ENCODE peak calls at places on chromosomes 6 and 20, in six cellular contexts. One of them, this sample, is unnamed.

GRCh38 chr20:46220808-46221207 is 87.5 kb downstream of the CDH22 start:
- DNase-seq in stomach: no peak
- DNase-seq in choroid plexus epithelial cell: no peak
- DNase-seq in sigmoid colon: no peak
- DNase-seq in transverse colon: no peak
- DNase-seq in colonic mucosa: no peak
- DNase-seq in this sample: no peak

GRCh38 chr20:3648941-3649340 is 14.3 kb downstream of the GFRA4 start:
- DNase-seq in transverse colon: no peak
- DNase-seq in stomach: no peak
- DNase-seq in sigmoid colon: no peak
- DNase-seq in colonic mucosa: no peak
- DNase-seq in choroid plexus epithelial cell: no peak
- DNase-seq in this sample: no peak

GRCh38 chr20:6744805-6745204 is 22.7 kb upstream of the BMP2 start:
- DNase-seq in transverse colon: no peak
- DNase-seq in sigmoid colon: no peak
- DNase-seq in stomach: no peak
- DNase-seq in colonic mucosa: no peak
- DNase-seq in choroid plexus epithelial cell: peak
- DNase-seq in this sample: peak

GRCh38 chr6:7763896-7764295 is 38.0 kb downstream of the BMP6 start:
- DNase-seq in choroid plexus epithelial cell: no peak
- DNase-seq in sigmoid colon: no peak
- DNase-seq in stomach: no peak
- DNase-seq in transverse colon: no peak
- DNase-seq in colonic mucosa: no peak
- DNase-seq in this sample: no peak

GRCh38 chr6:49826743-49827406 is 39.5 kb downstream of the CRISP1 start:
- DNase-seq in colonic mucosa: no peak
- DNase-seq in choroid plexus epithelial cell: no peak
- DNase-seq in transverse colon: no peak
- DNase-seq in sigmoid colon: no peak
- DNase-seq in stomach: no peak
- DNase-seq in this sample: no peak

GRCh38 chr20:4875578-4876067 is 125.7 kb downstream of the SLC23A2 start:
- DNase-seq in stomach: no peak
- DNase-seq in sigmoid colon: no peak
- DNase-seq in colonic mucosa: no peak
- DNase-seq in choroid plexus epithelial cell: no peak
- DNase-seq in transverse colon: no peak
- DNase-seq in this sample: no peak

GRCh38 chr20:46552460-46553420 is 2.3 kb upstream of the OCSTAMP start:
- DNase-seq in colonic mucosa: no peak
- DNase-seq in stomach: no peak
- DNase-seq in sigmoid colon: no peak
- DNase-seq in choroid plexus epithelial cell: no peak
- DNase-seq in transverse colon: no peak
- DNase-seq in this sample: no peak

GRCh38 chr6:135722679-135723078 is 128.8 kb upstream of the PDE7B start:
- DNase-seq in colonic mucosa: no peak
- DNase-seq in choroid plexus epithelial cell: peak
- DNase-seq in transverse colon: no peak
- DNase-seq in sigmoid colon: no peak
- DNase-seq in stomach: peak
- DNase-seq in this sample: peak

GRCh38 chr6:108755257-108756240 is 92.7 kb upstream of the ARMC2 start:
- DNase-seq in transverse colon: no peak
- DNase-seq in choroid plexus epithelial cell: peak
- DNase-seq in sigmoid colon: no peak
- DNase-seq in stomach: no peak
- DNase-seq in colonic mucosa: peak
- DNase-seq in this sample: no peak

GRCh38 chr6:38271081-38271480 is 368.6 kb downstream of the BTBD9 start:
- DNase-seq in choroid plexus epithelial cell: peak
- DNase-seq in sigmoid colon: no peak
- DNase-seq in transverse colon: no peak
- DNase-seq in colonic mucosa: no peak
- DNase-seq in stomach: no peak
- DNase-seq in this sample: peak

GRCh38 chr20:49199729-49200293 is 11.7 kb upstream of the STAU1 start:
- DNase-seq in sigmoid colon: peak
- DNase-seq in colonic mucosa: no peak
- DNase-seq in stomach: no peak
- DNase-seq in transverse colon: no peak
- DNase-seq in choroid plexus epithelial cell: no peak
- DNase-seq in this sample: no peak

GRCh38 chr6:111805511-111806181 is 67.6 kb downstream of the FYN start:
- DNase-seq in transverse colon: no peak
- DNase-seq in sigmoid colon: no peak
- DNase-seq in choroid plexus epithelial cell: peak
- DNase-seq in stomach: no peak
- DNase-seq in colonic mucosa: no peak
- DNase-seq in this sample: peak

GRCh38 chr20:8218861-8219260 is 86.8 kb downstream of the PLCB1 start:
- DNase-seq in sigmoid colon: no peak
- DNase-seq in transverse colon: no peak
- DNase-seq in colonic mucosa: no peak
- DNase-seq in stomach: no peak
- DNase-seq in choroid plexus epithelial cell: no peak
- DNase-seq in this sample: no peak

GRCh38 chr6:153108320-153108719 is 22.8 kb downstream of the RGS17 start:
- DNase-seq in transverse colon: no peak
- DNase-seq in sigmoid colon: no peak
- DNase-seq in colonic mucosa: no peak
- DNase-seq in choroid plexus epithelial cell: peak
- DNase-seq in stomach: no peak
- DNase-seq in this sample: peak

GRCh38 chr6:2524090-2524489 is 226.6 kb downstream of the MYLK4 start:
- DNase-seq in sigmoid colon: no peak
- DNase-seq in transverse colon: no peak
- DNase-seq in choroid plexus epithelial cell: no peak
- DNase-seq in stomach: no peak
- DNase-seq in colonic mucosa: no peak
- DNase-seq in this sample: no peak

GRCh38 chr20:54106162-54106561 is 35.8 kb upstream of the BCAS1 start:
- DNase-seq in transverse colon: no peak
- DNase-seq in sigmoid colon: no peak
- DNase-seq in choroid plexus epithelial cell: no peak
- DNase-seq in colonic mucosa: no peak
- DNase-seq in stomach: no peak
- DNase-seq in this sample: no peak

GRCh38 chr6:139369568-139370046 is 4.8 kb downstream of the CITED2 start:
- DNase-seq in transverse colon: no peak
- DNase-seq in choroid plexus epithelial cell: peak
- DNase-seq in stomach: no peak
- DNase-seq in sigmoid colon: no peak
- DNase-seq in colonic mucosa: no peak
- DNase-seq in this sample: peak

GRCh38 chr20:38063911-38064310 is 30.4 kb downstream of the RPRD1B start:
- DNase-seq in sigmoid colon: no peak
- DNase-seq in colonic mucosa: no peak
- DNase-seq in transverse colon: no peak
- DNase-seq in stomach: no peak
- DNase-seq in choroid plexus epithelial cell: no peak
- DNase-seq in this sample: no peak

GRCh38 chr6:128239146-128239545 is 281.3 kb downstream of the PTPRK start:
- DNase-seq in colonic mucosa: no peak
- DNase-seq in choroid plexus epithelial cell: peak
- DNase-seq in sigmoid colon: no peak
- DNase-seq in stomach: no peak
- DNase-seq in transverse colon: no peak
- DNase-seq in this sample: no peak

GRCh38 chr20:25987073-25987927 is 290.6 kb upstream of the ZNF337 start:
- DNase-seq in sigmoid colon: no peak
- DNase-seq in colonic mucosa: peak
- DNase-seq in transverse colon: peak
- DNase-seq in choroid plexus epithelial cell: peak
- DNase-seq in stomach: no peak
- DNase-seq in this sample: peak

GRCh38 chr6:160337991-160338390 is 10.2 kb upstream of the SLC22A3 start:
- DNase-seq in choroid plexus epithelial cell: peak
- DNase-seq in sigmoid colon: no peak
- DNase-seq in colonic mucosa: no peak
- DNase-seq in transverse colon: no peak
- DNase-seq in stomach: no peak
- DNase-seq in this sample: no peak

GRCh38 chr6:37582309-37582708 is 82.6 kb upstream of the CCDC167 start:
- DNase-seq in sigmoid colon: no peak
- DNase-seq in transverse colon: no peak
- DNase-seq in colonic mucosa: no peak
- DNase-seq in stomach: no peak
- DNase-seq in choroid plexus epithelial cell: no peak
- DNase-seq in this sample: no peak

GRCh38 chr6:165925474-165926156 is 242.0 kb downstream of the TBXT start:
- DNase-seq in transverse colon: no peak
- DNase-seq in choroid plexus epithelial cell: peak
- DNase-seq in stomach: no peak
- DNase-seq in sigmoid colon: no peak
- DNase-seq in colonic mucosa: no peak
- DNase-seq in this sample: peak

GRCh38 chr6:107803957-107804356 is 20.2 kb downstream of the SCML4 start:
- DNase-seq in colonic mucosa: no peak
- DNase-seq in transverse colon: no peak
- DNase-seq in sigmoid colon: no peak
- DNase-seq in stomach: no peak
- DNase-seq in choroid plexus epithelial cell: no peak
- DNase-seq in this sample: no peak

GRCh38 chr6:2665169-2666070 is 85.3 kb downstream of the MYLK4 start:
- DNase-seq in choroid plexus epithelial cell: peak
- DNase-seq in stomach: no peak
- DNase-seq in colonic mucosa: no peak
- DNase-seq in sigmoid colon: no peak
- DNase-seq in transverse colon: no peak
- DNase-seq in this sample: no peak

GRCh38 chr20:45341939-45342862 is 6.0 kb downstream of the SDC4 start:
- DNase-seq in colonic mucosa: peak
- DNase-seq in transverse colon: peak
- DNase-seq in sigmoid colon: peak
- DNase-seq in choroid plexus epithelial cell: peak
- DNase-seq in stomach: peak
- DNase-seq in this sample: peak

GRCh38 chr6:52089758-52090348 is 2.4 kb upstream of the PKHD1 start:
- DNase-seq in sigmoid colon: no peak
- DNase-seq in choroid plexus epithelial cell: no peak
- DNase-seq in stomach: no peak
- DNase-seq in transverse colon: no peak
- DNase-seq in colonic mucosa: no peak
- DNase-seq in this sample: no peak

DNA sequence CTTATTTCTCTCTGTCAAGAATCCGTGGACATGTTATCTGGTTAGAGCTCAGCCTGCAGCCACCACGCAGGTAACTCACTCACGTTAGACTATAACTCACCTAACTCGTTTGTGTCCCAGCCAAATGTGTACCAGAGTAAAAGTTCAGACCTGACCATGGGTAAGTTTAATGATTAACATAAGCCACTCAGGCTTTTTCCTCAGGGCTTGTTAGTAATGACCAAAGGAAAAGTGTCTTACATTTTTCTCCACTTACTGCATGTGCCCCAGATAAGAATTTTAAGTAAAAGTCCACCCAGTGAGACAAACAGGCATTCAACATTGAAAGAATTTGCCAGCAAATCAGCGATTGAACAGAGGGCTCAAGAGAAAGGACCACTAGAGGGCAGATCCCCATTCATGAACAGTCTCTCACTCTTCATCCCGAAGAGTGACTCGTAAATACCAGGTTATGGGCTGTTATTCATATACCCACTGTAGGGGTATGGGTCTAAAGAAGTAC is at the start of gene PKHD1:
- DNase-seq in choroid plexus epithelial cell: peak
- DNase-seq in colonic mucosa: peak
- DNase-seq in sigmoid colon: no peak
- DNase-seq in stomach: peak
- DNase-seq in transverse colon: peak
- DNase-seq in this sample: peak
- TF ChIP-seq CTCF in choroid plexus epithelial cell: peak
- TF ChIP-seq CTCF in colonic mucosa: peak
- TF ChIP-seq CTCF in sigmoid colon: no peak
- TF ChIP-seq CTCF in stomach: peak
- TF ChIP-seq CTCF in transverse colon: peak
- TF ChIP-seq CTCF in this sample: peak

GRCh38 chr20:21513881-21514540 is at the start of gene NKX2-2:
- DNase-seq in choroid plexus epithelial cell: no peak
- DNase-seq in transverse colon: no peak
- DNase-seq in stomach: no peak
- DNase-seq in sigmoid colon: no peak
- DNase-seq in colonic mucosa: no peak
- DNase-seq in this sample: no peak
- H3K4me3 ChIP-seq in choroid plexus epithelial cell: no peak
- H3K4me3 ChIP-seq in transverse colon: no peak
- H3K4me3 ChIP-seq in stomach: peak
- H3K4me3 ChIP-seq in sigmoid colon: peak
- H3K4me3 ChIP-seq in colonic mucosa: no peak
- H3K4me3 ChIP-seq in this sample: no peak

DNA sequence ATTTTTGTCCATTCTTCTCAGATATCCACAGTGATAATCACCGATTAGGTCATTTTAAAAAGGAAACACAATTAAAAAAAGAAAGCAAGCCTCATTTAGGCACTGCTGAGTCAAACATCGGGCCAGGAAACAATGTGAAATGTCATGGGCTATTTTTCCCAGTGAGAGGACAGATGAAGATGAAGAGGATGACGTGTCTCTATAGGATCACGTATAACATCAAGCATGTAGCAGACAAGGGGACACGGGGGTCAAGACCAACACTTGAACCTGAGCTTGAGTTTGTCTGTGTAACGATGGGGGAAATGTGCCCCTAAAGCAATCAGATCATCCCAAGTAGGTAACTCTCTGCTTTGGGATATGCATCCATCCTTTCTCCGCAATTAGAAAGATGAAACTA is 553.2 kb downstream of the CD83 start:
- DNase-seq in transverse colon: no peak
- DNase-seq in stomach: no peak
- DNase-seq in sigmoid colon: no peak
- DNase-seq in choroid plexus epithelial cell: no peak
- DNase-seq in colonic mucosa: no peak
- DNase-seq in this sample: no peak
- TF ChIP-seq CTCF in transverse colon: no peak
- TF ChIP-seq CTCF in stomach: no peak
- TF ChIP-seq CTCF in sigmoid colon: no peak
- TF ChIP-seq CTCF in choroid plexus epithelial cell: no peak
- TF ChIP-seq CTCF in colonic mucosa: no peak
- TF ChIP-seq CTCF in this sample: no peak

DNA sequence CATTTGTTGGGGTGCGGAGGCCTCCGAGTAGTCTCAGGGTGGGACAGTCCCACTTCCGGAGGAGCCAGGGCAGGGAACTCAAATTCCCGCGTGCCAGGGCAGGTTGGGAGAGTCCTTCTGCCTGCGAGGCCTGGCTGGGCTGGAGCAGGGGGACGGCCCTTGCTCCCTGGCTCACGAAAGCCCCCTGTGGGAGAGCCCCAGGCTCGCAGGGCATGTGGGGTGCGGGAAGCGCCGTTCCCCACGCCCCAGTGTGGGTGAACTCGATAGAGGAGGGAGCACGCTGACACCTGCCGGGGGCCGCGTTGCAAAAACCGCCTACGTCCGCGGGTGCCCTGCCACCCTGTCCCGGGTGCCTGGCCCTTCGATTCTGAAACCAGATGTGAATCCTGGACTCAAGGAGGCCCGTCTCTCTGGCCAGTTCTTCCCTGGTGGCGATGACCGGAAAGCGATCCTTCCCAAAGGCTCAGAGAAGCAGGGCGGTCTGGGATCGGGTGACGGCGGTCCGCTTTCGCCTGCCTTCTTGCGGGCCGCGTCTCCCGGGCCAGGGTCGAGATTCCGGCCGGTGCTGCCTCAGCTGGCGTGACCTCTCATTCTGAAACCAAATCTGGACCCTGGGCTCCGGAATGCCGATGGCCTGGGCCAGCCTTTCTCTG is 1846.5 kb upstream of the DEFB115 start:
- DNase-seq in stomach: no peak
- DNase-seq in choroid plexus epithelial cell: no peak
- DNase-seq in sigmoid colon: no peak
- DNase-seq in transverse colon: no peak
- DNase-seq in colonic mucosa: no peak
- DNase-seq in this sample: no peak
- H3K4me3 ChIP-seq in stomach: peak
- H3K4me3 ChIP-seq in choroid plexus epithelial cell: no peak
- H3K4me3 ChIP-seq in sigmoid colon: no peak
- H3K4me3 ChIP-seq in transverse colon: no peak
- H3K4me3 ChIP-seq in colonic mucosa: no peak
- H3K4me3 ChIP-seq in this sample: no peak